ENCODE peak calls at places on chromosomes 13 and 19, in four cellular contexts. H is GM12892, J is bronchial epithelial cell, F is left lung. K is an unnamed sample.

GRCh38 chr13:47005761-47006414 is 109.0 kb upstream of the HTR2A start:
- DNase-seq in H (no peak), J (no peak), F (no peak), K (no peak)

GRCh38 chr19:53881482-53882390 is at the start of gene PRKCG:
- DNase-seq in H (no peak), J (no peak), F (peak), K (peak)

GRCh38 chr13:44399045-44399444 is 25.4 kb downstream of the SERP2 start:
- DNase-seq in H (no peak), J (no peak), F (no peak), K (no peak)

GRCh38 chr19:31300406-31300805 is 48.8 kb downstream of the TSHZ3 start:
- DNase-seq in H (no peak), J (no peak), F (no peak), K (no peak)

GRCh38 chr19:35436477-35437141 is 11.4 kb upstream of the FFAR2 start:
- DNase-seq in H (no peak), J (peak), F (peak), K (peak)

GRCh38 chr13:76993021-76993420 is 1.1 kb downstream of the CLN5 start:
- DNase-seq in H (no peak), J (peak), F (no peak), K (no peak)

GRCh38 chr19:38975861-38976271 is 324 bp upstream of the FBXO17 start:
- DNase-seq in H (no peak), J (no peak), F (no peak), K (peak)

GRCh38 chr19:58479303-58479702 is 3.2 kb downstream of the ZNF446 start:
- DNase-seq in H (no peak), J (peak), F (no peak), K (no peak)

GRCh38 chr13:114131581-114132418 is 623 bp downstream of the RASA3 start:
- DNase-seq in H (no peak), J (no peak), F (peak), K (no peak)

GRCh38 chr13:66077286-66077685 is 1152.8 kb downstream of the PCDH9 start:
- DNase-seq in H (no peak), J (peak), F (no peak), K (peak)

GRCh38 chr13:73972503-73972902 is 161.7 kb downstream of the KLF12 start:
- DNase-seq in H (no peak), J (no peak), F (no peak), K (no peak)

GRCh38 chr19:2613507-2614295 is 88.8 kb downstream of the GNG7 start:
- DNase-seq in H (no peak), J (no peak), F (peak), K (no peak)

GRCh38 chr13:91346848-91347211 is 657 bp upstream of the MIR17HG start:
- DNase-seq in H (no peak), J (peak), F (no peak), K (peak)